ENCODE peak calls at places on chromosomes 3 and 15, in seven cellular contexts. One of them, this sample, is unnamed.

GRCh38 chr15:76147906-76148553 is 88.2 kb downstream of the TMEM266 start:
- DNase-seq in HL-60: no peak
- DNase-seq in pancreas: peak
- DNase-seq in GM13976: peak
- DNase-seq in brain microvascular endothelial cell: no peak
- DNase-seq in suprapubic skin: no peak
- DNase-seq in body of pancreas: peak
- DNase-seq in this sample: peak

GRCh38 chr15:84872009-84872900 is 12.2 kb upstream of the SLC28A1 start:
- DNase-seq in HL-60: no peak
- DNase-seq in pancreas: no peak
- DNase-seq in GM13976: no peak
- DNase-seq in brain microvascular endothelial cell: no peak
- DNase-seq in suprapubic skin: peak
- DNase-seq in body of pancreas: no peak
- DNase-seq in this sample: peak

GRCh38 chr15:40929730-40930429 is 740 bp downstream of the DLL4 start:
- DNase-seq in HL-60: no peak
- DNase-seq in pancreas: peak
- DNase-seq in GM13976: no peak
- DNase-seq in brain microvascular endothelial cell: peak
- DNase-seq in suprapubic skin: no peak
- DNase-seq in body of pancreas: peak
- DNase-seq in this sample: peak

GRCh38 chr15:88918738-88919137 is 5.6 kb upstream of the MFGE8 start:
- DNase-seq in HL-60: peak
- DNase-seq in pancreas: peak
- DNase-seq in GM13976: peak
- DNase-seq in brain microvascular endothelial cell: peak
- DNase-seq in suprapubic skin: no peak
- DNase-seq in body of pancreas: peak
- DNase-seq in this sample: peak

GRCh38 chr3:128787256-128788253 is 61.6 kb downstream of the RAB7A start:
- DNase-seq in HL-60: peak
- DNase-seq in pancreas: no peak
- DNase-seq in GM13976: no peak
- DNase-seq in brain microvascular endothelial cell: peak
- DNase-seq in suprapubic skin: no peak
- DNase-seq in body of pancreas: no peak
- DNase-seq in this sample: no peak

GRCh38 chr3:127762077-127762786 is 60.1 kb downstream of the MGLL start:
- DNase-seq in HL-60: no peak
- DNase-seq in pancreas: no peak
- DNase-seq in GM13976: peak
- DNase-seq in brain microvascular endothelial cell: no peak
- DNase-seq in suprapubic skin: no peak
- DNase-seq in body of pancreas: no peak
- DNase-seq in this sample: no peak

GRCh38 chr3:34863485-34863884 is 775.8 kb upstream of the ARPP21 start:
- DNase-seq in HL-60: no peak
- DNase-seq in pancreas: no peak
- DNase-seq in GM13976: no peak
- DNase-seq in brain microvascular endothelial cell: no peak
- DNase-seq in suprapubic skin: no peak
- DNase-seq in body of pancreas: no peak
- DNase-seq in this sample: no peak

GRCh38 chr15:65529754-65530317 is 427 bp upstream of the HACD3 start:
- DNase-seq in HL-60: no peak
- DNase-seq in pancreas: no peak
- DNase-seq in GM13976: no peak
- DNase-seq in brain microvascular endothelial cell: no peak
- DNase-seq in suprapubic skin: no peak
- DNase-seq in body of pancreas: no peak
- DNase-seq in this sample: no peak

GRCh38 chr15:56817266-56817665 is 84.0 kb upstream of the ZNF280D start:
- DNase-seq in HL-60: no peak
- DNase-seq in pancreas: no peak
- DNase-seq in GM13976: no peak
- DNase-seq in brain microvascular endothelial cell: peak
- DNase-seq in suprapubic skin: no peak
- DNase-seq in body of pancreas: no peak
- DNase-seq in this sample: no peak

GRCh38 chr15:51076142-51076897 is 18.4 kb downstream of the TNFAIP8L3 start:
- DNase-seq in HL-60: no peak
- DNase-seq in pancreas: no peak
- DNase-seq in GM13976: peak
- DNase-seq in brain microvascular endothelial cell: no peak
- DNase-seq in suprapubic skin: no peak
- DNase-seq in body of pancreas: no peak
- DNase-seq in this sample: no peak

GRCh38 chr15:40766906-40767837 is 2.6 kb upstream of the C15orf62 start:
- DNase-seq in HL-60: no peak
- DNase-seq in pancreas: no peak
- DNase-seq in GM13976: no peak
- DNase-seq in brain microvascular endothelial cell: peak
- DNase-seq in suprapubic skin: no peak
- DNase-seq in body of pancreas: no peak
- DNase-seq in this sample: peak

GRCh38 chr3:42351221-42351620 is 59.2 kb downstream of the LYZL4 start:
- DNase-seq in HL-60: no peak
- DNase-seq in pancreas: no peak
- DNase-seq in GM13976: no peak
- DNase-seq in brain microvascular endothelial cell: peak
- DNase-seq in suprapubic skin: no peak
- DNase-seq in body of pancreas: no peak
- DNase-seq in this sample: no peak

GRCh38 chr3:127688416-127689265 is 15.9 kb downstream of the ABTB1 start:
- DNase-seq in HL-60: no peak
- DNase-seq in pancreas: no peak
- DNase-seq in GM13976: no peak
- DNase-seq in brain microvascular endothelial cell: peak
- DNase-seq in suprapubic skin: peak
- DNase-seq in body of pancreas: no peak
- DNase-seq in this sample: peak

GRCh38 chr3:114272271-114272670 is 21.6 kb upstream of the TIGIT start:
- DNase-seq in HL-60: no peak
- DNase-seq in pancreas: no peak
- DNase-seq in GM13976: no peak
- DNase-seq in brain microvascular endothelial cell: peak
- DNase-seq in suprapubic skin: no peak
- DNase-seq in body of pancreas: no peak
- DNase-seq in this sample: no peak

GRCh38 chr3:179015551-179016020 is 56.0 kb downstream of the ZMAT3 start:
- DNase-seq in HL-60: peak
- DNase-seq in pancreas: peak
- DNase-seq in GM13976: peak
- DNase-seq in brain microvascular endothelial cell: peak
- DNase-seq in suprapubic skin: no peak
- DNase-seq in body of pancreas: peak
- DNase-seq in this sample: peak

GRCh38 chr3:185070491-185071335 is 82.1 kb downstream of the C3orf70 start:
- DNase-seq in HL-60: no peak
- DNase-seq in pancreas: no peak
- DNase-seq in GM13976: no peak
- DNase-seq in brain microvascular endothelial cell: peak
- DNase-seq in suprapubic skin: no peak
- DNase-seq in body of pancreas: peak
- DNase-seq in this sample: no peak

GRCh38 chr15:40338921-40339620 is 1.7 kb downstream of the CCDC9B start:
- DNase-seq in HL-60: no peak
- DNase-seq in pancreas: peak
- DNase-seq in GM13976: no peak
- DNase-seq in brain microvascular endothelial cell: peak
- DNase-seq in suprapubic skin: no peak
- DNase-seq in body of pancreas: peak
- DNase-seq in this sample: no peak

GRCh38 chr3:143634991-143635390 is 213.3 kb downstream of the SLC9A9 start:
- DNase-seq in HL-60: no peak
- DNase-seq in pancreas: peak
- DNase-seq in GM13976: no peak
- DNase-seq in brain microvascular endothelial cell: no peak
- DNase-seq in suprapubic skin: no peak
- DNase-seq in body of pancreas: peak
- DNase-seq in this sample: no peak

GRCh38 chr3:112811917-112812660 is 34.6 kb downstream of the CD200R1L start:
- DNase-seq in HL-60: no peak
- DNase-seq in pancreas: no peak
- DNase-seq in GM13976: no peak
- DNase-seq in brain microvascular endothelial cell: no peak
- DNase-seq in suprapubic skin: no peak
- DNase-seq in body of pancreas: no peak
- DNase-seq in this sample: no peak

GRCh38 chr3:195859061-195859845 is 47.5 kb upstream of the MUC4 start:
- DNase-seq in HL-60: peak
- DNase-seq in pancreas: peak
- DNase-seq in GM13976: peak
- DNase-seq in brain microvascular endothelial cell: peak
- DNase-seq in suprapubic skin: peak
- DNase-seq in body of pancreas: peak
- DNase-seq in this sample: peak

GRCh38 chr15:43525131-43525530 is 7.7 kb downstream of the MAP1A start:
- DNase-seq in HL-60: no peak
- DNase-seq in pancreas: no peak
- DNase-seq in GM13976: peak
- DNase-seq in brain microvascular endothelial cell: no peak
- DNase-seq in suprapubic skin: no peak
- DNase-seq in body of pancreas: no peak
- DNase-seq in this sample: no peak

GRCh38 chr15:43523646-43524045 is 6.2 kb downstream of the MAP1A start:
- DNase-seq in HL-60: no peak
- DNase-seq in pancreas: no peak
- DNase-seq in GM13976: no peak
- DNase-seq in brain microvascular endothelial cell: no peak
- DNase-seq in suprapubic skin: no peak
- DNase-seq in body of pancreas: no peak
- DNase-seq in this sample: no peak

GRCh38 chr15:43522247-43522646 is 4.8 kb downstream of the MAP1A start:
- DNase-seq in HL-60: no peak
- DNase-seq in pancreas: no peak
- DNase-seq in GM13976: no peak
- DNase-seq in brain microvascular endothelial cell: no peak
- DNase-seq in suprapubic skin: no peak
- DNase-seq in body of pancreas: no peak
- DNase-seq in this sample: no peak

GRCh38 chr15:43526261-43526930 is 9.0 kb downstream of the MAP1A start:
- DNase-seq in HL-60: no peak
- DNase-seq in pancreas: no peak
- DNase-seq in GM13976: no peak
- DNase-seq in brain microvascular endothelial cell: no peak
- DNase-seq in suprapubic skin: no peak
- DNase-seq in body of pancreas: no peak
- DNase-seq in this sample: no peak

GRCh38 chr15:43524254-43524847 is 6.9 kb downstream of the MAP1A start:
- DNase-seq in HL-60: no peak
- DNase-seq in pancreas: no peak
- DNase-seq in GM13976: peak
- DNase-seq in brain microvascular endothelial cell: no peak
- DNase-seq in suprapubic skin: no peak
- DNase-seq in body of pancreas: no peak
- DNase-seq in this sample: no peak
- TF ChIP-seq CTCF in HL-60: no peak
- TF ChIP-seq CTCF in pancreas: no peak
- TF ChIP-seq CTCF in GM13976: no peak
- TF ChIP-seq CTCF in brain microvascular endothelial cell: no peak
- TF ChIP-seq CTCF in suprapubic skin: no peak
- TF ChIP-seq CTCF in body of pancreas: no peak
- TF ChIP-seq CTCF in this sample: no peak

DNA sequence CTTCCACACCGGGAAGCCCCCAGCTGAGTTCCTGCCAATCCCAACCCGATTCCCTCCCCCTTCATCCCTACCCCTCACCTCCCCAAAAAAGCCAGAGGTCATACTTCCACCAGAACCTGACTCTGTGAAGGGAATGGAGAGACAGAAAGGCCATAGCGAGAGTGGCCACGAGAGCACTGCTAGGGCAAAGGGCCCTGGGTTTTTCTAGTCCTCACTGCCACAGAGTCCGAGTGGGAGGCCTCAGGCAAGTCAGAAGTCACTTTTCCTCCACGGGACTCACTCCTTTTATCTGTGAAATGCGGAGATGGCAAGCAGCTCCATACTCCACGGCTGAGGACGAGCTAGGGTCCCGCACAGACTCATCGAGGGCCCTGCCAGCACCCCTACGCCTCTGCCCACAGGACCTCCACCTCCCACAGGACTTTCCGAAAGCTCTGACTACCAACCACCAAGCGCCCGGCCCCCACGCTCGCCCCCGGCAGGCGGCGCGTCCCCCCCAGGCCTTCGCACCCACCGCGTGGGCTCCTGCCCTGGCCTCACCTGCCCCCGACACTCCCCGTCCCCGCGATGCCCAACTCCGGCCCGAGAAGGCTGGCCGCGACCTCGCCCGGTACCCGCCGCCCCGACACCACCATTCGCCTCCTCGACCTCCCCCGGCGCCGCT is 794 bp downstream of the ATP13A3 start:
- DNase-seq in HL-60: no peak
- DNase-seq in pancreas: peak
- DNase-seq in GM13976: peak
- DNase-seq in brain microvascular endothelial cell: no peak
- DNase-seq in suprapubic skin: no peak
- DNase-seq in body of pancreas: peak
- DNase-seq in this sample: peak
- TF ChIP-seq CTCF in HL-60: no peak
- TF ChIP-seq CTCF in pancreas: no peak
- TF ChIP-seq CTCF in GM13976: no peak
- TF ChIP-seq CTCF in brain microvascular endothelial cell: peak
- TF ChIP-seq CTCF in suprapubic skin: peak
- TF ChIP-seq CTCF in body of pancreas: peak
- TF ChIP-seq CTCF in this sample: peak

DNA sequence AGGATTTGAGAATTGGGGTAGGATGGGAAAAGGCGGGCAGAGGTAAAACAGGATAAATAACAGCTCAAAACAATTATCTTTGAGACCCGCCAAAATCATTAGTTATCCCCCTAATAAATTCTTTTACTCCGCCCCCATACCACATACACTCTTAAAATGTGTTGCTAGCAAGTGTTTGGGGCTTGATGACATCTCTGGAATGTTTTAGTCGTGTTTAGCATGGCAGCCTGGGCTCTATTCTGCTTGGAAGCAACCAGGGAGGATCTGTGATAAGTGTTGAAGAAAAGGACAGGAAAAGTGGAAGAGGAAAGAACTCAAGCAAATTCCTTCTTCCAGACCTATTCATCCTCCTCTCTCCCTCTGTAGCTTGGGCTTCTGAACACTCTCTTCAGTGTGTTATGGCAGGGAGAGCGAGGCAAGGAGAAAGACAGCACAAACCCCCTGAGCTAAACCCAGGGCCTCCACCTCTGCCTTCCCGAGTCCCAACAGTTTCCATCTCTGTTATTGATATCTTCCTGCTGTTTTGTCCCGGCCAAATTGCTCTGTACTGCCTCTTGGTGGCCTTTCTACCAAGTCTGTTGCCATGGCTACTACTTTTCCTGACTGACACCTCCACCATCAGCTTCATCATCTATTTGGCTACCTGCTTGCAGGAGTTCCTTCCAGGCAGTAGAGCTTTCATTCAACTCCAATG is 135.8 kb downstream of the RPL22L1 start:
- DNase-seq in HL-60: no peak
- DNase-seq in pancreas: no peak
- DNase-seq in GM13976: no peak
- DNase-seq in brain microvascular endothelial cell: no peak
- DNase-seq in suprapubic skin: no peak
- DNase-seq in body of pancreas: no peak
- DNase-seq in this sample: no peak
- TF ChIP-seq CTCF in HL-60: no peak
- TF ChIP-seq CTCF in pancreas: no peak
- TF ChIP-seq CTCF in GM13976: no peak
- TF ChIP-seq CTCF in brain microvascular endothelial cell: peak
- TF ChIP-seq CTCF in suprapubic skin: no peak
- TF ChIP-seq CTCF in body of pancreas: no peak
- TF ChIP-seq CTCF in this sample: no peak

GRCh38 chr3:6229778-6230410 is 631.0 kb upstream of the GRM7 start:
- DNase-seq in HL-60: no peak
- DNase-seq in pancreas: no peak
- DNase-seq in GM13976: peak
- DNase-seq in brain microvascular endothelial cell: no peak
- DNase-seq in suprapubic skin: no peak
- DNase-seq in body of pancreas: no peak
- DNase-seq in this sample: no peak
- TF ChIP-seq CTCF in HL-60: no peak
- TF ChIP-seq CTCF in pancreas: no peak
- TF ChIP-seq CTCF in GM13976: no peak
- TF ChIP-seq CTCF in brain microvascular endothelial cell: no peak
- TF ChIP-seq CTCF in suprapubic skin: no peak
- TF ChIP-seq CTCF in body of pancreas: no peak
- TF ChIP-seq CTCF in this sample: no peak

This sample was measured in adrenal gland.